ENCODE peak calls at places on chromosomes 16 and 17, in ten cellular contexts. F, B, K, T, U, Q, Y, D, P and I are unnamed samples.

GRCh38 chr17:67401106-67401505 is 24.0 kb downstream of the PITPNC1 start:
- DNase-seq in F (no peak), B (no peak), K (no peak), T (no peak), U (no peak), Q (no peak), Y (no peak), D (peak; percentile 11), P (no peak), I (no peak)

GRCh38 chr17:32869345-32870026 is 7.4 kb downstream of the MYO1D start:
- DNase-seq in F (no peak), B (no peak), K (no peak), T (no peak), U (no peak), Q (no peak), Y (no peak), D (peak; percentile 65), P (no peak), I (no peak)

GRCh38 chr17:72510454-72511016 is 389.7 kb downstream of the SOX9 start:
- DNase-seq in F (no peak), B (no peak), K (no peak), T (no peak), U (no peak), Q (no peak), Y (no peak), D (no peak), P (no peak), I (no peak)

GRCh38 chr16:15716694-15717447 is 66.8 kb downstream of the NDE1 start:
- DNase-seq in F (no peak), B (no peak), K (no peak), T (no peak), U (no peak), Q (no peak), Y (no peak), D (no peak), P (no peak), I (no peak)

GRCh38 chr16:8796469-8797363 is 723 bp downstream of the TMEM186 start:
- DNase-seq in F (no peak), B (no peak), K (no peak), T (no peak), U (peak; percentile 30), Q (no peak), Y (no peak), D (no peak), P (no peak), I (no peak)

GRCh38 chr16:65117701-65118448 is 4.0 kb downstream of the CDH11 start:
- DNase-seq in F (peak; percentile 63), B (peak; percentile 60), K (no peak), T (peak; percentile 54), U (peak; percentile 65), Q (peak; percentile 62), Y (peak; percentile 33), D (peak; percentile 89), P (peak; percentile 75), I (peak; percentile 67)

GRCh38 chr17:69414408-69415274 is at the start of gene MAP2K6:
- DNase-seq in F (peak; percentile 83), B (peak; percentile 79), K (peak; percentile 85), T (peak; percentile 74), U (peak; percentile 79), Q (peak; percentile 84), Y (peak; percentile 34), D (peak; percentile 84), P (no peak), I (peak; percentile 62)

GRCh38 chr16:13956635-13957196 is 36.8 kb downstream of the ERCC4 start:
- DNase-seq in F (no peak), B (no peak), K (no peak), T (no peak), U (no peak), Q (no peak), Y (no peak), D (no peak), P (no peak), I (no peak)

GRCh38 chr16:83807327-83807709 is 460 bp upstream of the HSBP1 start:
- DNase-seq in F (peak; percentile 35), B (no peak), K (no peak), T (no peak), U (no peak), Q (no peak), Y (no peak), D (peak; percentile 62), P (no peak), I (no peak)

GRCh38 chr16:46427340-46428107 is 193.7 kb downstream of the SHCBP1 start:
- DNase-seq in F (no peak), B (no peak), K (peak; percentile 12), T (no peak), U (no peak), Q (no peak), Y (no peak), D (no peak), P (no peak), I (no peak)

GRCh38 chr17:31297090-31297489 is at the start of gene OMG:
- DNase-seq in F (no peak), B (no peak), K (no peak), T (no peak), U (no peak), Q (no peak), Y (no peak), D (no peak), P (no peak), I (no peak)

GRCh38 chr17:72456026-72456569 is 335.3 kb downstream of the SOX9 start:
- DNase-seq in F (no peak), B (no peak), K (no peak), T (peak; percentile 79), U (no peak), Q (no peak), Y (no peak), D (no peak), P (no peak), I (no peak)

GRCh38 chr16:89985219-89985618 is 34.0 kb downstream of the DBNDD1 start:
- DNase-seq in F (no peak), B (no peak), K (no peak), T (no peak), U (no peak), Q (no peak), Y (no peak), D (no peak), P (no peak), I (no peak)

GRCh38 chr17:9115446-9116265 is 94.3 kb downstream of the NTN1 start:
- DNase-seq in F (no peak), B (peak; percentile 17), K (peak; percentile 47), T (peak; percentile 22), U (peak; percentile 31), Q (no peak), Y (no peak), D (no peak), P (no peak), I (peak; percentile 51)

GRCh38 chr16:27366687-27367462 is 35.1 kb upstream of the IL21R start:
- DNase-seq in F (no peak), B (no peak), K (no peak), T (no peak), U (peak; percentile 21), Q (no peak), Y (no peak), D (no peak), P (no peak), I (no peak)

GRCh38 chr16:85010931-85011845 is at the start of gene ZDHHC7:
- DNase-seq in F (peak; percentile 87), B (peak; percentile 86), K (peak; percentile 88), T (peak; percentile 92), U (peak; percentile 96), Q (peak; percentile 94), Y (peak; percentile 71), D (peak; percentile 92), P (peak; percentile 45), I (peak; percentile 81)

GRCh38 chr16:58001781-58002410 is 689 bp downstream of the USB1 start:
- DNase-seq in F (no peak), B (no peak), K (no peak), T (no peak), U (no peak), Q (no peak), Y (no peak), D (no peak), P (no peak), I (no peak)

GRCh38 chr16:67562918-67563707 is 787 bp downstream of the CTCF start:
- DNase-seq in F (peak; percentile 54), B (peak; percentile 68), K (peak; percentile 71), T (peak; percentile 63), U (peak; percentile 76), Q (peak; percentile 80), Y (peak; percentile 50), D (peak; percentile 74), P (no peak), I (peak; percentile 55)

GRCh38 chr16:67924140-67924906 is 7.3 kb downstream of the CTRL start:
- DNase-seq in F (no peak), B (no peak), K (peak; percentile 13), T (no peak), U (no peak), Q (no peak), Y (no peak), D (no peak), P (no peak), I (no peak)

GRCh38 chr16:71594000-71594646 is 17.2 kb upstream of the TAT start:
- DNase-seq in F (no peak), B (no peak), K (no peak), T (no peak), U (no peak), Q (no peak), Y (no peak), D (no peak), P (no peak), I (no peak)

GRCh38 chr16:35195864-35196216 is 1736.4 kb downstream of the TP53TG3F start:
- DNase-seq in F (no peak), B (no peak), K (no peak), T (no peak), U (no peak), Q (no peak), Y (no peak), D (no peak), P (no peak), I (no peak)

GRCh38 chr16:25580071-25580470 is 111.7 kb upstream of the HS3ST4 start:
- DNase-seq in F (no peak), B (no peak), K (no peak), T (no peak), U (no peak), Q (no peak), Y (no peak), D (no peak), P (no peak), I (no peak)
- TF ChIP-seq CTCF in F (no peak), B (no peak), K (no peak), T (no peak), U (no peak), Q (no peak), Y (no peak), D (no peak), P (no peak), I (no peak)

GRCh38 chr16:49281843-49282642 is 405 bp upstream of the CBLN1 start:
- DNase-seq in F (peak; percentile 82), B (peak; percentile 92), K (no peak), T (no peak), U (peak; percentile 100), Q (peak; percentile 99), Y (peak; percentile 79), D (peak; percentile 84), P (no peak), I (peak; percentile 95)
- TF ChIP-seq CTCF in F (no peak), B (peak; percentile 43), K (no peak), T (no peak), U (peak; percentile 53), Q (no peak), Y (no peak), D (peak; percentile 26), P (no peak), I (peak; percentile 72)

GRCh38 chr17:59175076-59175475 is 19.5 kb downstream of the PRR11 start:
- DNase-seq in F (no peak), B (no peak), K (no peak), T (no peak), U (no peak), Q (no peak), Y (no peak), D (no peak), P (no peak), I (no peak)
- TF ChIP-seq CTCF in F (no peak), B (no peak), K (no peak), T (no peak), U (no peak), Q (no peak), Y (no peak), D (no peak), P (no peak), I (no peak)

GRCh38 chr16:11218324-11218962 is 37.6 kb downstream of the SOCS1 start:
- DNase-seq in F (no peak), B (no peak), K (no peak), T (no peak), U (no peak), Q (no peak), Y (no peak), D (no peak), P (no peak), I (no peak)
- TF ChIP-seq CTCF in F (no peak), B (peak; percentile 15), K (peak; percentile 47), T (peak; percentile 64), U (peak; percentile 58), Q (no peak), Y (peak; percentile 82), D (peak; percentile 28), P (peak; percentile 57), I (peak; percentile 64)